ENCODE peak calls at places on chromosomes 1 and 21, in eight cellular contexts. U, W, V, F, Z, T, C and I are unnamed samples.

GRCh38 chr1:224052767-224053166 is 61.1 kb upstream of the FBXO28 start:
- DNase-seq in F (no peak), V (no peak), Z (no peak), W (peak; percentile 52), T (no peak), U (no peak), C (no peak), I (no peak)

GRCh38 chr1:227950735-227951224 is 3.0 kb upstream of the WNT9A start:
- DNase-seq in U (no peak), T (no peak), V (no peak), F (no peak), Z (peak; percentile 6), C (no peak), W (no peak), I (peak; percentile 74)

GRCh38 chr1:54488831-54489626 is 59.0 kb upstream of the ACOT11 start:
- DNase-seq in T (peak; percentile 66), Z (peak; percentile 83), F (peak; percentile 93), V (peak; percentile 69), W (peak; percentile 81), C (peak; percentile 95), U (peak; percentile 34), I (peak; percentile 95)

GRCh38 chr1:227940791-227941241 is 6.9 kb downstream of the WNT9A start:
- DNase-seq in T (no peak), F (no peak), Z (peak; percentile 42), U (no peak), W (no peak), V (no peak), C (no peak), I (peak; percentile 83)

GRCh38 chr1:201376464-201377374 is 761 bp downstream of the TNNT2 start:
- DNase-seq in T (peak; percentile 39), C (no peak), V (no peak), Z (no peak), U (no peak), F (peak; percentile 78), W (peak; percentile 45), I (no peak)

GRCh38 chr1:201348211-201348566 is 29.3 kb downstream of the TNNT2 start:
- DNase-seq in W (peak; percentile 45), F (peak; percentile 74), U (no peak), T (peak; percentile 56), Z (peak; percentile 37), C (no peak), V (no peak), I (no peak)

GRCh38 chr1:14140800-14141526 is 441.0 kb downstream of the PRDM2 start:
- DNase-seq in V (peak; percentile 64), F (no peak), Z (no peak), W (no peak), T (no peak), U (no peak), C (peak; percentile 91), I (no peak)

GRCh38 chr21:20169812-20170576 is 828.2 kb upstream of the NCAM2 start:
- DNase-seq in Z (no peak), W (no peak), T (no peak), C (no peak), F (no peak), U (no peak), V (no peak), I (no peak)

GRCh38 chr1:243482237-243483022 is 226.6 kb downstream of the SDCCAG8 start:
- DNase-seq in C (no peak), U (no peak), W (peak; percentile 62), Z (no peak), V (no peak), T (peak; percentile 40), F (no peak), I (no peak)

GRCh38 chr1:99266731-99267130 is 2.4 kb downstream of the PLPPR4 start:
- DNase-seq in F (no peak), C (no peak), T (no peak), Z (no peak), W (peak; percentile 74), V (no peak), U (peak; percentile 11), I (no peak)

GRCh38 chr1:26701266-26701994 is 5.6 kb downstream of the ARID1A start:
- DNase-seq in W (peak; percentile 67), T (no peak), C (no peak), Z (no peak), F (no peak), V (no peak), U (no peak), I (no peak)

GRCh38 chr21:32335601-32336575 is 37.2 kb downstream of the MRAP start:
- DNase-seq in V (no peak), C (no peak), T (no peak), F (no peak), Z (no peak), U (no peak), W (peak; percentile 34), I (no peak)

GRCh38 chr1:81174052-81174451 is 626.7 kb upstream of the ADGRL2 start:
- DNase-seq in U (no peak), T (no peak), F (no peak), Z (no peak), W (no peak), V (no peak), C (no peak), I (no peak)

GRCh38 chr1:219993554-219994433 is 52.5 kb downstream of the EPRS1 start:
- DNase-seq in T (no peak), F (no peak), V (no peak), U (no peak), Z (no peak), C (no peak), W (no peak), I (no peak)

GRCh38 chr21:29332461-29333354 is 34.0 kb downstream of the BACH1 start:
- DNase-seq in C (no peak), Z (no peak), F (no peak), T (no peak), U (no peak), V (no peak), W (peak; percentile 73), I (no peak)

GRCh38 chr21:29333355-29333746 is 34.6 kb downstream of the BACH1 start:
- DNase-seq in F (no peak), Z (no peak), V (no peak), W (no peak), U (no peak), T (no peak), C (no peak), I (no peak)

GRCh38 chr21:29334717-29335428 is 36.2 kb downstream of the BACH1 start:
- DNase-seq in C (no peak), F (no peak), V (no peak), U (no peak), W (peak; percentile 92), T (no peak), Z (no peak), I (no peak)

GRCh38 chr21:29338256-29338655 is 39.5 kb downstream of the BACH1 start:
- DNase-seq in T (no peak), U (no peak), C (no peak), Z (no peak), F (no peak), W (no peak), V (no peak), I (no peak)

GRCh38 chr21:29335720-29336119 is 37.0 kb downstream of the BACH1 start:
- DNase-seq in W (no peak), C (no peak), U (no peak), Z (no peak), V (no peak), T (no peak), F (no peak), I (no peak)
- TF ChIP-seq CTCF in W (peak; percentile 9), C (no peak), U (no peak), Z (no peak), V (no peak), T (no peak), F (no peak), I (no peak)

DNA sequence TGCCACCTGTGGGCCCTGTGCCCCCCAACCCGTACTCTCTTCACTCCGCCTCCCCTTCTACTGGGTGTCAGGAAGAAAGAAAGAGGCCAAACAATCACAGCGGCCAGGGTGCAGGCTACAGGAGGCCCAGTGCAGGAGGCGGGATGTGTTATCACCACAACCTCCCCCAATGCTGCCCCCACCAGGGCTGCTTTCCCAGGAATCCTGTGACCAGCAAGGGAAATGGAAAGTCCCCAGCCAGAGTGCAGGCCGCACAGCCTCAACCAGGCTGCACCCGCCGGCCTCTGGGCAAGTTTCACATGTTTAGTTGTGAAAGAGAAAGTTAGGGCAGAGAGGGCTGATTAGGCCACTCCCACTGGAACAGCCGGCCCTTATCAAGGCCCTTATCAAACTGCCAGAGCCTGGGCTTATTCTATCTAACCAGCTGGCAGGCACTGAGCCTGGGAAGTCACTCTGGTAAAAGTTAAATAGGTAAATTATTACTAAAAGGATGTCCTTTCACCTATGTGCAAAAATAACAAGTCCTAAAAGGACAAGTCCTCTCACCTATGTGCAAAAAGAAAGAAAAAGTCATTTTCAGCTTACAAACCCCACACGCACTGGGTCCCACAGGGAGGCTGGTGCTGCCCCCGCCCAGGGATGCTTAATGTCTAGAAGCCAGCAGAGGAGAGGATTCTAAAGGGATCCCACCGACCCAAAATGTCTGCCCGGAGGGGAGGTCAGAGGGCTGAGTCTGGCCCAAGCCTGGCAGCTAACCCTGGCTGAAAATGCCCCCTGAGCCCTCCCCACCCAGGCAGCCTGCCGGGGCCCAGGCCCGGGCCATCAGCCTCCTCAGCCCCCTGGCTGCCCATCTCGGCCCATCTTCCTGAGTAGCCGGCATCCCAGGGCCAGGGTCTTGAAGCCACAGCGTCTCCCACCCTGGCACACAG is 33.7 kb downstream of the ACOT7 start:
- DNase-seq in U (peak; percentile 50), C (no peak), F (peak; percentile 31), W (peak; percentile 50), V (peak; percentile 56), T (peak; percentile 77), Z (peak; percentile 93), I (no peak)
- TF ChIP-seq CTCF in U (no peak), C (no peak), F (no peak), W (no peak), V (no peak), T (no peak), Z (no peak), I (no peak)

DNA sequence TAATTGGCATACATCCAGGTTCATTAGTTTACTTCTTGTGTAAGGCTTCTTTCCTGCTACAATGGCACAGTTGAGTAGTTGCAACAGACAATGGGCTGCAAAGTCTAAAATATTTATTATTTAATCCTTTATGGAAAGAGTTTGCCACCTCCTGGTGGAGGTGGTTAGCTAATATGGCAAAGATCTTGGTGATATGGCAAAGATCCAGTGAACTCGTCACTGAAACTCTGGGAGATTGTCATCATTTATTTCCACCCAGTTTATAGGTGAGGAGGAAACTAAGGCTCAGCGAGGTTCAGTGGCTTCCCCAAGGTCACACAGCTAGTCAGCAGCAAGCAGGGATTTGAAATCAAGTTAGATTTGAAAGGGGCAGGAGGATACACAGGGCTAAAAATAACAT is 16.1 kb upstream of the IFFO2 start:
- DNase-seq in U (no peak), C (no peak), Z (no peak), F (no peak), T (peak; percentile 35), W (peak; percentile 53), V (no peak), I (no peak)
- TF ChIP-seq CTCF in U (peak; percentile 22), C (peak; percentile 59), Z (peak; percentile 31), F (no peak), T (no peak), W (peak; percentile 37), V (no peak), I (peak; percentile 56)

DNA sequence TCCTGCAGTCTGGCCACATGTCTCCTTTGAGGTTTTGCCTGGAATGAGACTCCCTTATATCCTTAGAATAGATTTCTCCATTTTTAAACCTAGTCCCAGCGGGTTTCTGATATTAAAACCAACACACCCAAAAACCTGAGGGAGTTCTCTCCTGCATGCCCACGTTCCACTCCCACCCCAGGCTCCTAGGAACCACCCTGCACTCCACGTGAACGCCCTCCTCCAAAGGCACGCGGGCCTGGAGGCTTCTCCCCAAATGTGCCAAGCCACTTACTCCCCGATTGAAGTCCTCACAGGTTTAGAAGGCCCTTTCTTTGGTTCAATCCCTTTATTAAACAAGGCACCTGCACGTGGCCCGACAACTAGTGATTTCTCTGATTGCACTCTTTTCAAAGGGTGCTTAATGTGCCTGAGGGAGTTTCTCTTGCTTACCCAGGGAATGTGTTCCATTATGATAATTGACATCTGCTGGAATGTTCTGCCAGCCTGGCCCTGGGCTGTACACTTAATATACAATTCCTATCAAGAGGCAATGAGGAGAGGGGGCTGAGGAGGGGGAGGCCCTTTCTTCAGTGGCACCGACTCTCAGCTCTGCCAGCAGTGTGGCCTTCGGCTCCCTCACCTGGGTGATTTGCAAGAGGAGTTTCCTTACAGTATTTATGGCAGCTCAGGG is 104.3 kb upstream of the ADAR start:
- DNase-seq in V (no peak), U (no peak), T (no peak), Z (no peak), W (no peak), F (no peak), C (no peak), I (no peak)
- TF ChIP-seq CTCF in V (no peak), U (no peak), T (no peak), Z (no peak), W (no peak), F (no peak), C (no peak), I (no peak)